ENCODE peak calls at places on chromosomes 13 and 19, in five cellular contexts. I is SK-N-MC; J is tibial nerve; Y is CD4-positive, alpha-beta T cell; Z is activated CD8-positive, alpha-beta T cell treated with anti-CD3 and anti-CD28 coated beads, Interleukin-2, amount 10 ng/mL, durations not matched to agents 7 days and 5 days. C is an unnamed sample.

GRCh38 chr13:90135558-90135957 is 1211.9 kb upstream of the MIR17HG start:
- DNase-seq in I (no peak), J (no peak), Y (no peak), Z (no peak), C (no peak)

GRCh38 chr19:50377051-50377441 is 789 bp downstream of the NR1H2 start:
- DNase-seq in I (no peak), J (no peak), Y (peak; percentile 46), Z (peak; percentile 65), C (no peak)

GRCh38 chr19:38678217-38678890 is 30.9 kb downstream of the ACTN4 start:
- DNase-seq in I (no peak), J (no peak), Y (no peak), Z (no peak), C (no peak)

GRCh38 chr19:43407416-43408005 is 7.2 kb upstream of the TEX101 start:
- DNase-seq in I (no peak), J (no peak), Y (no peak), Z (no peak), C (no peak)

GRCh38 chr13:24668955-24669354 is 11.3 kb upstream of the ATP12A start:
- DNase-seq in I (no peak), J (no peak), Y (no peak), Z (no peak), C (no peak)

GRCh38 chr19:10339380-10339960 is at the start of gene ICAM3:
- DNase-seq in I (no peak), J (no peak), Y (peak; percentile 34), Z (peak; percentile 80), C (no peak)

GRCh38 chr19:7863157-7863970 is 10.8 kb downstream of the PRR36 start:
- DNase-seq in I (no peak), J (no peak), Y (no peak), Z (no peak), C (no peak)

GRCh38 chr19:41792513-41793413 is 3.6 kb upstream of the CEACAM3 start:
- DNase-seq in I (no peak), J (no peak), Y (peak; percentile 20), Z (peak; percentile 63), C (peak; percentile 36)

GRCh38 chr13:20689291-20689690 is 14.2 kb upstream of the IL17D start:
- DNase-seq in I (no peak), J (no peak), Y (no peak), Z (no peak), C (no peak)

GRCh38 chr19:52171321-52172169 is at the start of gene ZNF836:
- DNase-seq in I (peak; percentile 28), J (peak; percentile 89), Y (peak; percentile 85), Z (peak; percentile 95), C (peak; percentile 89)

GRCh38 chr13:92187378-92187989 is 789.1 kb downstream of the GPC5 start:
- DNase-seq in I (peak; percentile 58), J (no peak), Y (no peak), Z (peak; percentile 22), C (peak; percentile 9)

GRCh38 chr19:44807162-44807561 is 1.7 kb upstream of the BCAM start:
- DNase-seq in I (no peak), J (no peak), Y (no peak), Z (no peak), C (no peak)

GRCh38 chr19:7476241-7476640 is 12.6 kb downstream of the PEX11G start:
- DNase-seq in I (no peak), J (no peak), Y (no peak), Z (no peak), C (no peak)

GRCh38 chr19:6378036-6378435 is 2.3 kb upstream of the PSPN start:
- DNase-seq in I (no peak), J (no peak), Y (no peak), Z (no peak), C (no peak)

GRCh38 chr13:42420304-42420703 is 148.4 kb downstream of the AKAP11 start:
- DNase-seq in I (no peak), J (no peak), Y (no peak), Z (no peak), C (no peak)

GRCh38 chr13:27770809-27771208 is 21.5 kb upstream of the GSX1 start:
- DNase-seq in I (no peak), J (no peak), Y (no peak), Z (peak; percentile 55), C (no peak)

GRCh38 chr13:100667894-100668293 is 6.7 kb downstream of the TMTC4 start:
- DNase-seq in I (no peak), J (no peak), Y (no peak), Z (no peak), C (no peak)

GRCh38 chr13:107518292-107518691 is 697.0 kb downstream of the LIG4 start:
- DNase-seq in I (peak; percentile 1), J (no peak), Y (no peak), Z (no peak), C (peak; percentile 4)

GRCh38 chr13:20967340-20967739 is 64.8 kb upstream of the XPO4 start:
- DNase-seq in I (no peak), J (no peak), Y (no peak), Z (no peak), C (no peak)